ENCODE peak calls at places on chromosomes 1 and 21, in five cellular contexts. I is HCT116, C is K562, P is HepG2, H is H1. U is an unnamed sample.

GRCh38 chr1:241343956-241344355 is 13.0 kb downstream of the RGS7 start:
- DNase-seq in I (no peak), C (no peak), P (no peak), H (no peak), U (no peak)

GRCh38 chr21:44304846-44305245 is 5.0 kb downstream of the PFKL start:
- DNase-seq in I (no peak), C (peak), P (peak), H (no peak), U (peak)

GRCh38 chr1:163897401-163898169 is 575.8 kb downstream of the NUF2 start:
- DNase-seq in I (no peak), C (no peak), P (no peak), H (no peak), U (no peak)

GRCh38 chr21:24223625-24224024 is 1383.7 kb downstream of the MRPL39 start:
- DNase-seq in I (no peak), C (no peak), P (no peak), H (no peak), U (no peak)

GRCh38 chr1:153353226-153353947 is 4.3 kb upstream of the S100A9 start:
- DNase-seq in I (peak), C (peak), P (peak), H (no peak), U (peak)

GRCh38 chr21:38544681-38545080 is 46.4 kb upstream of the ERG start:
- DNase-seq in I (no peak), C (no peak), P (no peak), H (no peak), U (no peak)

GRCh38 chr1:21318714-21319159 is 28.5 kb upstream of the ECE1 start:
- DNase-seq in I (no peak), C (no peak), P (no peak), H (no peak), U (no peak)

GRCh38 chr1:246398126-246398813 is 108.8 kb downstream of the SMYD3 start:
- DNase-seq in I (no peak), C (peak), P (peak), H (no peak), U (no peak)

GRCh38 chr1:246583448-246584185 is 17.4 kb downstream of the CNST start:
- DNase-seq in I (no peak), C (no peak), P (peak), H (no peak), U (no peak)

GRCh38 chr1:7940745-7941436 is at the start of gene TNFRSF9:
- DNase-seq in I (no peak), C (peak), P (no peak), H (no peak), U (no peak)

GRCh38 chr1:239725371-239725770 is 339.0 kb downstream of the CHRM3 start:
- DNase-seq in I (no peak), C (no peak), P (no peak), H (no peak), U (no peak)

GRCh38 chr1:232428036-232428600 is 201.8 kb downstream of the SIPA1L2 start:
- DNase-seq in I (no peak), C (no peak), P (no peak), H (no peak), U (peak)

GRCh38 chr1:3501856-3502665 is 47.6 kb downstream of the ARHGEF16 start:
- DNase-seq in I (no peak), C (peak), P (peak), H (peak), U (peak)

GRCh38 chr1:21592086-21592865 is 76.9 kb downstream of the RAP1GAP start:
- DNase-seq in I (no peak), C (no peak), P (no peak), H (no peak), U (no peak)

GRCh38 chr1:200891774-200892157 is 2.9 kb upstream of the INAVA start:
- DNase-seq in I (no peak), C (no peak), P (peak), H (no peak), U (no peak)

GRCh38 chr1:226943156-226943555 is 3.1 kb downstream of the COQ8A start:
- DNase-seq in I (no peak), C (no peak), P (no peak), H (no peak), U (no peak)

GRCh38 chr1:15704526-15705183 is 20.5 kb downstream of the PLEKHM2 start:
- DNase-seq in I (no peak), C (no peak), P (no peak), H (no peak), U (no peak)

GRCh38 chr1:6108937-6109636 is 63.4 kb downstream of the KCNAB2 start:
- DNase-seq in I (peak), C (no peak), P (peak), H (peak), U (peak)

GRCh38 chr1:95653598-95653997 is 419.6 kb downstream of the RWDD3 start:
- DNase-seq in I (no peak), C (no peak), P (no peak), H (no peak), U (no peak)

DNA sequence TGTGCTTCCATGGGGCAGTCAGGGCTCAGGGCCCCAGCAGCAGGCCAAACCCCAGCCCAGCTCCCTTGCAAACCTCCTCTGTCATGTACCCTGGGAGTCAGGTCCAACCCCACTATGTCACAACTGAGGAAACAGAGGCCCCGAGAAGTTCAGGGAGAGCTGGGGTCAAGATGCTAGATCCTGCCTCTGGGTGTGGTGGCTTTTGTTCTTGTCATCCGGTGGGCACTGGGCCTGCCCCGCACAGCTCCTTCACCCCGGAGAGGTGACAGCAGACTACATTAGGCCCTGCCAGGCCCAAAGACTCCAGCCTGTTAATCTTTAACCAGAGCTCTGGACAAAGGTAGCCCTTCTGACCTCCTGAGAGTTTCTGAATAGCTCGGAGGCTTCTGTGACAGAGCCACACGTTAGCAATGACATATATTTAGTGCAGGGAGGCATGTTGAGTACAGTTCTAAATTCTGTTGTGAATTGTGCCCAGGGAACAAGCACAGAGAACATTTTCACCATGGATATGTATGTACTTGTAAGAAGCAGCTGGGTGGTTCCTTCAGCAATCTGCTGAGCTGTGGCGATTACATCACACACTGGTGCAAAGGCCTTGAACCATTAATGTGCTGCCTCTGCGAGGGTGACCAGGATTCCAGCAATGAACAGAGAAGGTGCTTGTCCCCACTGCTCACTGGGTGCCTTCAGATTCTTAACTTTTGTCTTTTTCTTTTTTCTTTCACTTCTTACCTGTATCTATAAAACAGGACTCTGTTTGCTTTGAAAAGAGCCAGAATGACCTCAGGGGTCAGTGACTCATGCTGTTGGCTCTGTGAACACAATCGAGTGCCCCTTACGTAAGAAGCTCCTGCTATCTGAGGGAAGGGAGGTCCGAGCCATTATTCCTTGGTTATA is 102.8 kb downstream of the RHOU start:
- DNase-seq in I (peak), C (peak), P (peak), H (no peak), U (peak)
- TF ChIP-seq JUND in I (peak), C (peak), P (peak), H (no peak), U (peak)

DNA sequence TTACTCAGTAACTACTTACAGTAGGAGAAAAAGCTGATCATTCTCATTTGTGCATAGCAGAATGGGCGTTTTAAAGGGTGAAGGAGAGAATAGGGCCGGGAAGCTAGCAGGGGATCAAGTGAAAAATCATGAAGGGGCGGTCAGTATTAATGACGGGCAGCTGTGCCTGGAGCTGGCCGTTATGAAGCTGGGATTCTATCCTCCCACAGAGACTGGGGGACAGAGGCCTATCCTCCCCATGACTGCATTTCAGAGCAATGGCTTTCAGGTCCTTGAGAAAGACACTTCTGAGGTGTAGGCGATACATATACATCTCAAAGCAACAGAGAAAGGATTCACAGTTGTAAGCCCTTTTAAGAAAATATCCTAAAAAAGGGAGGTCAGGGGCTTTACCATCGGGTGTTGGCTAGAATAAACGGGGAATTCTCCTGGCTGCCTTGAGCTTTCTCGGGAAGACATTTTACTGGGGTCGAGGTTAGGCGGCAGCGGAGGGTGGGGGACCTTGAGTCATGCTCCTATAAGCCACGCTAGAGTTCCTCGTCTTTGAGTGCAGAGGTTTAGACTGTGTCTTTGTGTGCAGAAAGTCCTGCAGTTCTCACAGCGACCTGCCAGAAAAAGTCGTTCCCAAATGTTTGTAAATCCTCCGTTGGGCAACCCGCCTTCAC is 564 bp upstream of the MTARC2 start:
- DNase-seq in I (no peak), C (no peak), P (no peak), H (no peak), U (no peak)
- TF ChIP-seq JUND in I (no peak), C (no peak), P (no peak), H (no peak), U (no peak)

DNA sequence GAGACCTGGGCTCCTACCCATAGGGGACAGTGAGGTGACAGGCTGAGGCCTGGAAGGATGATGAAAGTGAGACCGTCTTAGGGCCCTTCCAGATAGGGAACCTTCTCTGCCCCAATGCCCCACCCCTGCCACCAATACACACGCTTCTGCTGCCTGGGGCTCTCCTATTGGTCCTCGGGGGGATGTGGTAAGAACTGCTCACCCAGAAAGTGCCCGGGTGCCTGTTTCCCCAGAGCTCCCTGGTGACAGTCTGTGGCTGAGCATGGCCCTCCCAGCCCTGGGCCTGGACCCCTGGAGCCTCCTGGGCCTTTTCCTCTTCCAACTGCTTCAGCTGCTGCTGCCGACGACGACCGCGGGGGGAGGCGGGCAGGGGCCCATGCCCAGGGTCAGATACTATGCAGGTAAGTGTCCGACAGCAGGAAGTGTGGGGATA is 948 bp downstream of the SEMA4A start:
- DNase-seq in I (no peak), C (no peak), P (no peak), H (no peak), U (no peak)
- TF ChIP-seq JUND in I (no peak), C (no peak), P (no peak), H (no peak), U (no peak)

GRCh38 chr1:63615809-63616420 is 22.7 kb downstream of the PGM1 start:
- DNase-seq in I (peak), C (peak), P (peak), H (no peak), U (peak)
- TF ChIP-seq JUND in I (no peak), C (no peak), P (no peak), H (no peak), U (no peak)

GRCh38 chr1:18109756-18110597 is 2.4 kb downstream of the IGSF21 start:
- DNase-seq in I (no peak), C (peak), P (no peak), H (peak), U (peak)

GRCh38 chr1:18109058-18109755 is 1.6 kb downstream of the IGSF21 start:
- DNase-seq in I (no peak), C (no peak), P (no peak), H (no peak), U (peak)

GRCh38 chr1:18107671-18108312 is at the start of gene IGSF21:
- DNase-seq in I (no peak), C (no peak), P (no peak), H (no peak), U (no peak)

GRCh38 chr1:18110598-18110939 is 3.0 kb downstream of the IGSF21 start:
- DNase-seq in I (no peak), C (no peak), P (no peak), H (no peak), U (no peak)

DNA sequence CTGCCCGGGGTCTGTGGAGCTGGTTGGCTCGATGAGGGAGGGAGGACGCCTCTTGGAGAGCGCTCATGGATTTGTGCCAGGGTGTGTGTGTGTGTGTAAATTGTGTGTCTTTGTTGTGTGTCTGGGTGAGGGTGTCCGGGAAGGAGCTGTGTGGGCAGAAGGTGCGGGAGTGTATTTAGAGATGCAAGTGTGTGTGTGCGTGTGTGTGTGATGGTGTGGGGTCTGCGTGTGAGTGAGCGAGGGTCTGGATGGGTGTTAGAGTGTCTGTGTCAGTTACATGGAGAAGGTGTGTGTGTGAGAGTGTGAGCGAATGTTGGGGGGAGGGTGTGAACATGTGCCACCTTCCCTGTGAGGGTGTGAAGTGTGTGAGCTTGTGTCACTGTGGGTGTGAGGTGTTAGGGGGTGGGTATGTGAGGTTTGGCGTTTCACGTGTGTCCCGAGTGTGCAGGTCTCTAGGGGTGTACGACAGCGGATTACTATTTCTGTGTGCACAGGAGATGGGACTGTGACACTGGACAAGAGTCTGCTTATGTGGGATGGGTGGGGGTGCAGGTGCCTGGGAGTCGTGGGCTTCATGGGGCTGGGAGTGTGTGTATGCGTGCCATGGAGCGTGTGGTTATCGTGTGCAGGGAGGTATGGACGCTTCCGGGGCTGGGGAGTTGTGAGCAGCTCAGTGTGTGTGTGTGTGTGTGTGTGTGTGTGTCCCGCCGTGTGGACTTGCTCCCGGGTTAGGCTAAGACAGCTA is 887 bp downstream of the IGSF21 start:
- DNase-seq in I (no peak), C (no peak), P (no peak), H (no peak), U (no peak)
- TF ChIP-seq JUND in I (no peak), C (no peak), P (no peak), H (no peak), U (no peak)

GRCh38 chr1:88593358-88593757 is 90.7 kb upstream of the PKN2 start:
- DNase-seq in I (no peak), C (no peak), P (no peak), H (no peak), U (no peak)

GRCh38 chr1:88595355-88595754 is 88.7 kb upstream of the PKN2 start:
- DNase-seq in I (peak), C (peak), P (peak), H (no peak), U (peak)
- TF ChIP-seq JUND in I (peak), C (peak), P (peak), H (peak), U (peak)

U was measured in T47D.